ENCODE peak calls at places on chromosomes 12 and 14, in seven cellular contexts. H, X, R, B, U, E and P are unnamed samples.

GRCh38 chr14:89564999-89565398 is 148.0 kb upstream of the FOXN3 start:
- DNase-seq in H (no peak), B (no peak), R (no peak), U (no peak), X (no peak), E (no peak), P (no peak)

GRCh38 chr12:119714614-119715267 is 46.8 kb downstream of the PRKAB1 start:
- DNase-seq in E (no peak), H (no peak), X (no peak), R (no peak), U (no peak), B (no peak), P (no peak)

GRCh38 chr12:12240671-12241345 is 26.0 kb downstream of the LRP6 start:
- DNase-seq in E (no peak), H (peak; percentile 40), R (no peak), U (no peak), B (no peak), X (no peak), P (no peak)

GRCh38 chr12:71710276-71711125 is 24.6 kb downstream of the TMEM19 start:
- DNase-seq in E (no peak), H (peak; percentile 59), X (no peak), U (no peak), R (no peak), B (peak; percentile 50), P (peak; percentile 82)

GRCh38 chr12:51056242-51056641 is 8.1 kb downstream of the LETMD1 start:
- DNase-seq in R (no peak), H (peak; percentile 49), B (no peak), X (peak; percentile 40), U (no peak), E (no peak), P (peak; percentile 23)

GRCh38 chr12:120982659-120983058 is 4.3 kb downstream of the HNF1A start:
- DNase-seq in U (no peak), R (no peak), E (no peak), B (no peak), X (no peak), H (no peak), P (no peak)

GRCh38 chr14:105864651-105865265 is 338.4 kb downstream of the TMEM121 start:
- DNase-seq in B (no peak), X (no peak), H (no peak), R (peak; percentile 2), U (peak; percentile 81), E (peak; percentile 23), P (no peak)

GRCh38 chr12:96141216-96141944 is 52.8 kb upstream of the ELK3 start:
- DNase-seq in H (peak; percentile 61), R (no peak), E (no peak), X (no peak), U (no peak), B (no peak), P (peak; percentile 42)

GRCh38 chr14:90658541-90658967 is 157.7 kb downstream of the TTC7B start:
- DNase-seq in X (no peak), R (no peak), E (no peak), H (no peak), U (no peak), B (no peak), P (peak; percentile 77)

GRCh38 chr14:103732868-103733626 is 17.4 kb downstream of the ZFYVE21 start:
- DNase-seq in R (no peak), X (no peak), E (no peak), U (peak; percentile 74), B (no peak), H (no peak), P (no peak)
- TF ChIP-seq CTCF in R (no peak), X (no peak), E (no peak), U (no peak), B (no peak), H (no peak), P (no peak)

GRCh38 chr14:102498005-102498677 is 11.4 kb downstream of the ANKRD9 start:
- DNase-seq in B (no peak), R (no peak), E (no peak), X (no peak), U (no peak), H (no peak), P (no peak)
- TF ChIP-seq CTCF in B (peak; percentile 8), R (no peak), E (peak; percentile 55), X (peak; percentile 14), U (no peak), H (peak; percentile 20), P (peak; percentile 53)

GRCh38 chr12:49877066-49877465 is 26.6 kb downstream of the FAIM2 start:
- DNase-seq in B (no peak), U (no peak), R (no peak), H (no peak), X (no peak), E (no peak), P (no peak)
- TF ChIP-seq CTCF in B (no peak), U (no peak), R (no peak), H (no peak), X (no peak), E (no peak), P (no peak)

GRCh38 chr14:99348816-99349609 is 77.0 kb upstream of the BCL11B start:
- DNase-seq in U (no peak), E (no peak), H (no peak), X (no peak), R (peak; percentile 84), B (no peak), P (no peak)

GRCh38 chr14:99350751-99351150 is 78.8 kb upstream of the BCL11B start:
- DNase-seq in U (no peak), E (no peak), X (no peak), H (no peak), B (no peak), R (no peak), P (no peak)

GRCh38 chr14:99349721-99350495 is 77.9 kb upstream of the BCL11B start:
- DNase-seq in H (no peak), X (no peak), U (no peak), R (no peak), B (no peak), E (no peak), P (no peak)

GRCh38 chr14:99352688-99353280 is 80.8 kb upstream of the BCL11B start:
- DNase-seq in H (no peak), U (no peak), B (no peak), R (no peak), E (no peak), X (no peak), P (no peak)

DNA sequence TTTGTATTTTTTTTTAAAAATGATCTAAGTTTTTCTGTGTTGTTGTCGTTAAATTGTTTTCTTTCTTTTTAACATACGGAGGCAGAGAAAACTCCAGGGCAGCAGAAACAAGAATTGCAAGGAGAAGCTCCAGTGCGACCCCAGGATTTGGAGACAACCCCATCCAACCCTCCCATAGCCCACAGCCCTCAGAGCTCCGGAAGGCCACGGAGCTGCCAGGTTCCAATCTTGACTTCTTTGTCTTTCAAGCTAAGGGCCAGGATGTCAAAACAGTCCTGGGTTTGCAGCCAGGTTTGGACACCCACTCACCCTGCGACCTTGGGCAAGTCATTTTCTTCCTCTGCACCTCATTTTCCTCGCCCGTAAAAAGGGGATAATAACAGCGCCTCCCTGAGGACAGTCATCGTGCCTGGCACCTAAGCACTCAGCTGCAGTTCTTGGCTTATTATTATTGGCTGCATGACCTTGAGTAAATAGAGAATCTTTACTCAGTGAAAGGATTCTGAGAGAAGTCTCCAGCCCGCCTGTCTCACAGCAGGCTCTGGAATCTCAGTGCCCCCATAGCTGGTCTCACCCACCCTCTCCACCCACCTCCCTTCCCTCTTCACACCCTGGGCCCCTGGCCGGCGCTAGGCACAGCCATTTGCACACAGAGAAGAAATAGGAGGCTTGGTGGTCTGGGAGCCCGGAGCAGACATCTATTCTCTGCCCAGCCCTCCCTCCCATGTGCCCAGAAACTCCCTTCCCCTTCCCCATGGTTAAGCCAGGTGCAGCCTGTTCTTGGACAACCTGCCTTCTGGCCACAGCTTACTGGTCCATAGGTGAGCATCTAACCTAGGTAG is 79.4 kb upstream of the BCL11B start:
- DNase-seq in U (no peak), B (no peak), E (no peak), H (no peak), R (no peak), X (no peak), P (no peak)
- TF ChIP-seq CTCF in U (no peak), B (no peak), E (no peak), H (no peak), R (no peak), X (no peak), P (peak; percentile 35)

GRCh38 chr14:61593330-61593729 is 102.0 kb upstream of the HIF1A start:
- DNase-seq in U (no peak), R (no peak), X (no peak), H (no peak), E (no peak), B (no peak), P (no peak)
- TF ChIP-seq CTCF in U (no peak), R (no peak), X (no peak), H (no peak), E (no peak), B (no peak), P (no peak)

GRCh38 chr14:77195766-77196165 is 14.2 kb downstream of the TMEM63C start:
- DNase-seq in X (no peak), B (no peak), E (no peak), U (no peak), H (no peak), R (no peak), P (no peak)
- TF ChIP-seq CTCF in X (no peak), B (no peak), E (no peak), U (no peak), H (no peak), R (no peak), P (no peak)

GRCh38 chr12:87853448-87854003 is 175.7 kb downstream of the C12orf50 start:
- DNase-seq in H (no peak), U (no peak), E (no peak), B (no peak), X (no peak), R (no peak), P (no peak)
- TF ChIP-seq CTCF in H (no peak), U (no peak), E (no peak), B (no peak), X (no peak), R (no peak), P (no peak)

GRCh38 chr12:53481957-53482586 is 17.2 kb downstream of the MAP3K12 start:
- DNase-seq in E (no peak), R (no peak), U (no peak), X (no peak), B (no peak), H (no peak), P (no peak)
- TF ChIP-seq CTCF in E (no peak), R (no peak), U (no peak), X (no peak), B (peak; percentile 31), H (no peak), P (peak; percentile 61)